ENCODE peak calls at places on chromosome 13, in nine cellular contexts. One of them, this sample, is unnamed.

GRCh38 chr13:51921790-51922740 is 60.3 kb downstream of the CCDC70 start:
- DNase-seq in gastrocnemius medialis: no peak
- DNase-seq in transverse colon: no peak
- DNase-seq in A549: no peak
- DNase-seq in K562: peak
- DNase-seq in breast epithelium: no peak
- DNase-seq in body of pancreas: no peak
- DNase-seq in NB4: no peak
- DNase-seq in stomach: no peak
- DNase-seq in this sample: peak

GRCh38 chr13:23723463-23723862 is 153.3 kb downstream of the TNFRSF19 start:
- DNase-seq in gastrocnemius medialis: no peak
- DNase-seq in transverse colon: no peak
- DNase-seq in A549: no peak
- DNase-seq in K562: no peak
- DNase-seq in breast epithelium: no peak
- DNase-seq in body of pancreas: no peak
- DNase-seq in NB4: no peak
- DNase-seq in stomach: no peak
- DNase-seq in this sample: no peak

GRCh38 chr13:43196171-43196611 is 172.8 kb downstream of the DNAJC15 start:
- DNase-seq in gastrocnemius medialis: no peak
- DNase-seq in transverse colon: no peak
- DNase-seq in A549: no peak
- DNase-seq in K562: no peak
- DNase-seq in breast epithelium: no peak
- DNase-seq in body of pancreas: no peak
- DNase-seq in NB4: no peak
- DNase-seq in stomach: no peak
- DNase-seq in this sample: no peak

GRCh38 chr13:59391696-59392095 is 772.0 kb downstream of the DIAPH3 start:
- DNase-seq in gastrocnemius medialis: peak
- DNase-seq in transverse colon: peak
- DNase-seq in A549: peak
- DNase-seq in K562: peak
- DNase-seq in breast epithelium: no peak
- DNase-seq in body of pancreas: peak
- DNase-seq in NB4: peak
- DNase-seq in stomach: peak
- DNase-seq in this sample: peak

GRCh38 chr13:51603716-51604115 is 19.5 kb downstream of the WDFY2 start:
- DNase-seq in gastrocnemius medialis: no peak
- DNase-seq in transverse colon: no peak
- DNase-seq in A549: no peak
- DNase-seq in K562: no peak
- DNase-seq in breast epithelium: no peak
- DNase-seq in body of pancreas: no peak
- DNase-seq in NB4: no peak
- DNase-seq in stomach: no peak
- DNase-seq in this sample: no peak

GRCh38 chr13:99218969-99219368 is 18.3 kb downstream of the UBAC2 start:
- DNase-seq in gastrocnemius medialis: no peak
- DNase-seq in transverse colon: peak
- DNase-seq in A549: no peak
- DNase-seq in K562: no peak
- DNase-seq in breast epithelium: no peak
- DNase-seq in body of pancreas: no peak
- DNase-seq in NB4: no peak
- DNase-seq in stomach: no peak
- DNase-seq in this sample: no peak

GRCh38 chr13:73060251-73061160 is 1.7 kb downstream of the KLF5 start:
- DNase-seq in gastrocnemius medialis: peak
- DNase-seq in transverse colon: no peak
- DNase-seq in A549: no peak
- DNase-seq in K562: no peak
- DNase-seq in breast epithelium: peak
- DNase-seq in body of pancreas: peak
- DNase-seq in NB4: peak
- DNase-seq in stomach: no peak
- DNase-seq in this sample: peak

GRCh38 chr13:37179646-37180045 is 74.2 kb upstream of the CSNK1A1L start:
- DNase-seq in gastrocnemius medialis: no peak
- DNase-seq in transverse colon: no peak
- DNase-seq in A549: no peak
- DNase-seq in K562: no peak
- DNase-seq in breast epithelium: no peak
- DNase-seq in body of pancreas: no peak
- DNase-seq in NB4: no peak
- DNase-seq in stomach: no peak
- DNase-seq in this sample: no peak

GRCh38 chr13:35994131-35994966 is 136.8 kb downstream of the DCLK1 start:
- DNase-seq in gastrocnemius medialis: peak
- DNase-seq in transverse colon: no peak
- DNase-seq in A549: no peak
- DNase-seq in K562: no peak
- DNase-seq in breast epithelium: no peak
- DNase-seq in body of pancreas: peak
- DNase-seq in NB4: no peak
- DNase-seq in stomach: no peak
- DNase-seq in this sample: no peak

GRCh38 chr13:100610399-100611347 is 22.1 kb upstream of the GGACT start:
- DNase-seq in gastrocnemius medialis: no peak
- DNase-seq in transverse colon: no peak
- DNase-seq in A549: no peak
- DNase-seq in K562: no peak
- DNase-seq in breast epithelium: no peak
- DNase-seq in body of pancreas: no peak
- DNase-seq in NB4: peak
- DNase-seq in stomach: no peak
- DNase-seq in this sample: no peak

GRCh38 chr13:102769679-102770078 is 3.9 kb downstream of the TEX30 start:
- DNase-seq in gastrocnemius medialis: no peak
- DNase-seq in transverse colon: no peak
- DNase-seq in A549: no peak
- DNase-seq in K562: no peak
- DNase-seq in breast epithelium: no peak
- DNase-seq in body of pancreas: no peak
- DNase-seq in NB4: peak
- DNase-seq in stomach: no peak
- DNase-seq in this sample: no peak

GRCh38 chr13:101204270-101205011 is 211.9 kb downstream of the NALCN start:
- DNase-seq in gastrocnemius medialis: no peak
- DNase-seq in transverse colon: no peak
- DNase-seq in A549: no peak
- DNase-seq in K562: no peak
- DNase-seq in breast epithelium: no peak
- DNase-seq in body of pancreas: no peak
- DNase-seq in NB4: no peak
- DNase-seq in stomach: no peak
- DNase-seq in this sample: no peak

GRCh38 chr13:112255550-112256120 is 120.5 kb upstream of the SPACA7 start:
- DNase-seq in gastrocnemius medialis: no peak
- DNase-seq in transverse colon: no peak
- DNase-seq in A549: no peak
- DNase-seq in K562: no peak
- DNase-seq in breast epithelium: no peak
- DNase-seq in body of pancreas: no peak
- DNase-seq in NB4: no peak
- DNase-seq in stomach: no peak
- DNase-seq in this sample: no peak

GRCh38 chr13:90752070-90752469 is 595.4 kb upstream of the MIR17HG start:
- DNase-seq in gastrocnemius medialis: no peak
- DNase-seq in transverse colon: no peak
- DNase-seq in A549: no peak
- DNase-seq in K562: no peak
- DNase-seq in breast epithelium: no peak
- DNase-seq in body of pancreas: no peak
- DNase-seq in NB4: no peak
- DNase-seq in stomach: no peak
- DNase-seq in this sample: no peak

GRCh38 chr13:42000836-42001235 is 39.9 kb upstream of the VWA8 start:
- DNase-seq in gastrocnemius medialis: no peak
- DNase-seq in transverse colon: no peak
- DNase-seq in A549: no peak
- DNase-seq in K562: no peak
- DNase-seq in breast epithelium: no peak
- DNase-seq in body of pancreas: no peak
- DNase-seq in NB4: no peak
- DNase-seq in stomach: no peak
- DNase-seq in this sample: no peak

GRCh38 chr13:96686286-96686685 is 308.0 kb downstream of the OXGR1 start:
- DNase-seq in gastrocnemius medialis: no peak
- DNase-seq in transverse colon: no peak
- DNase-seq in A549: no peak
- DNase-seq in K562: no peak
- DNase-seq in breast epithelium: no peak
- DNase-seq in body of pancreas: no peak
- DNase-seq in NB4: no peak
- DNase-seq in stomach: no peak
- DNase-seq in this sample: no peak

GRCh38 chr13:96844195-96844594 is 150.1 kb downstream of the OXGR1 start:
- DNase-seq in gastrocnemius medialis: no peak
- DNase-seq in transverse colon: no peak
- DNase-seq in A549: no peak
- DNase-seq in K562: no peak
- DNase-seq in breast epithelium: no peak
- DNase-seq in body of pancreas: no peak
- DNase-seq in NB4: no peak
- DNase-seq in stomach: no peak
- DNase-seq in this sample: no peak

GRCh38 chr13:44763604-44764311 is 187.6 kb upstream of the TSC22D1 start:
- DNase-seq in gastrocnemius medialis: no peak
- DNase-seq in transverse colon: peak
- DNase-seq in A549: no peak
- DNase-seq in K562: no peak
- DNase-seq in breast epithelium: peak
- DNase-seq in body of pancreas: peak
- DNase-seq in NB4: no peak
- DNase-seq in stomach: peak
- DNase-seq in this sample: no peak

GRCh38 chr13:30745917-30746686 is 10.8 kb downstream of the ALOX5AP start:
- DNase-seq in gastrocnemius medialis: no peak
- DNase-seq in transverse colon: peak
- DNase-seq in A549: no peak
- DNase-seq in K562: no peak
- DNase-seq in breast epithelium: no peak
- DNase-seq in body of pancreas: no peak
- DNase-seq in NB4: peak
- DNase-seq in stomach: no peak
- DNase-seq in this sample: no peak

GRCh38 chr13:86052141-86052540 is 252.9 kb upstream of the SLITRK6 start:
- DNase-seq in gastrocnemius medialis: no peak
- DNase-seq in transverse colon: no peak
- DNase-seq in A549: no peak
- DNase-seq in K562: no peak
- DNase-seq in breast epithelium: no peak
- DNase-seq in body of pancreas: no peak
- DNase-seq in NB4: no peak
- DNase-seq in stomach: no peak
- DNase-seq in this sample: no peak

GRCh38 chr13:110560606-110561334 is 752 bp downstream of the RAB20 start:
- DNase-seq in gastrocnemius medialis: no peak
- DNase-seq in transverse colon: peak
- DNase-seq in A549: no peak
- DNase-seq in K562: no peak
- DNase-seq in breast epithelium: no peak
- DNase-seq in body of pancreas: peak
- DNase-seq in NB4: peak
- DNase-seq in stomach: peak
- DNase-seq in this sample: peak
- TF ChIP-seq POLR2A in gastrocnemius medialis: no peak
- TF ChIP-seq POLR2A in transverse colon: peak
- TF ChIP-seq POLR2A in A549: no peak
- TF ChIP-seq POLR2A in K562: no peak
- TF ChIP-seq POLR2A in breast epithelium: no peak
- TF ChIP-seq POLR2A in body of pancreas: peak
- TF ChIP-seq POLR2A in NB4: no peak
- TF ChIP-seq POLR2A in stomach: no peak
- TF ChIP-seq POLR2A in this sample: no peak

DNA sequence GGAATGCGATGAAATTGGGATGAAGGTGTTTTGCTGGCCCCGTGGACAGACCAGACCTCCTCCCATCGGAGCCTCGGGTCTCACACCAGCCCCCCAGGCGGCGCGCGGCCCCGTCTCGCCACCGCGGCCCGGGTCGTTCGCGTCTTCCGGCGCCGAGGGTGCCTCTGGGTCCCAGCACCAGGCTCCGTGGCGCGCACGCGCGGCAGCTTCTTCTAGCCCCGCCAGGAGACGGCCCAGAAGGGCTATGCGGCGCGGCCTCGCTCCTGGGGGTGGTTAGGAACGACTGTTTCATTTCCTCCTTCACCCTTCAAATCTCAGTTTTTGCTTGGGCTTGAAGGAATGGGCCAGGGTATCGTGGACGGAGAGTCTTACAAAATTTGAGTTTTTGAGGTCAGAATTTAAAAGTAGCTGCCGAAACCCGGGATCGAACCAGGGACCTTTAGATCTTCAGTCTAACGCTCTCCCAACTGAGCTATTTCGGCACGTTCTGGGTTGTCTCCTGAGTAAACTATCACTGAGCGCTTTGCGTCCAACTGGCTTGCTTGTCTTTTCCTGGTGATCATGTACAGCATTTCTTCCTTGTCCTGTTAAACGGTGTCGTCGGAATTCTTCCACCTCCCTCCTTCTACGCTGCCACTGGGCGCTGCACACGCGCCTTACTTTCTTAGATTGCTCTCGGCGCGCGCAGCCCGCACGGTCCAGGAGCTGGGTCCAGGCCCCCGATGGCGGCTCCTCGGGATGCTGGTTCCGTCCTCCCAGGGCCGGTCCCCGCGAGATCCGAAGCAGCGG is 46.5 kb downstream of the TGDS start:
- DNase-seq in gastrocnemius medialis: peak
- DNase-seq in transverse colon: peak
- DNase-seq in A549: peak
- DNase-seq in K562: peak
- DNase-seq in breast epithelium: peak
- DNase-seq in body of pancreas: peak
- DNase-seq in NB4: peak
- DNase-seq in stomach: peak
- DNase-seq in this sample: peak
- TF ChIP-seq POLR2A in gastrocnemius medialis: peak
- TF ChIP-seq POLR2A in transverse colon: peak
- TF ChIP-seq POLR2A in A549: peak
- TF ChIP-seq POLR2A in K562: peak
- TF ChIP-seq POLR2A in breast epithelium: no peak
- TF ChIP-seq POLR2A in body of pancreas: peak
- TF ChIP-seq POLR2A in NB4: peak
- TF ChIP-seq POLR2A in stomach: no peak
- TF ChIP-seq POLR2A in this sample: peak

GRCh38 chr13:75384881-75385707 is 96.9 kb downstream of the TBC1D4 start:
- DNase-seq in gastrocnemius medialis: no peak
- DNase-seq in transverse colon: no peak
- DNase-seq in A549: no peak
- DNase-seq in K562: no peak
- DNase-seq in breast epithelium: no peak
- DNase-seq in body of pancreas: no peak
- DNase-seq in NB4: peak
- DNase-seq in stomach: no peak
- DNase-seq in this sample: no peak
- TF ChIP-seq POLR2A in gastrocnemius medialis: no peak
- TF ChIP-seq POLR2A in transverse colon: no peak
- TF ChIP-seq POLR2A in A549: no peak
- TF ChIP-seq POLR2A in K562: no peak
- TF ChIP-seq POLR2A in breast epithelium: no peak
- TF ChIP-seq POLR2A in body of pancreas: no peak
- TF ChIP-seq POLR2A in NB4: no peak
- TF ChIP-seq POLR2A in stomach: no peak
- TF ChIP-seq POLR2A in this sample: no peak

GRCh38 chr13:113297370-113297871 is 382 bp downstream of the LAMP1 start:
- DNase-seq in gastrocnemius medialis: no peak
- DNase-seq in transverse colon: peak
- DNase-seq in A549: no peak
- DNase-seq in K562: peak
- DNase-seq in breast epithelium: peak
- DNase-seq in body of pancreas: peak
- DNase-seq in NB4: peak
- DNase-seq in stomach: no peak
- DNase-seq in this sample: peak
- TF ChIP-seq POLR2A in gastrocnemius medialis: no peak
- TF ChIP-seq POLR2A in transverse colon: no peak
- TF ChIP-seq POLR2A in A549: no peak
- TF ChIP-seq POLR2A in K562: no peak
- TF ChIP-seq POLR2A in breast epithelium: no peak
- TF ChIP-seq POLR2A in body of pancreas: no peak
- TF ChIP-seq POLR2A in NB4: no peak
- TF ChIP-seq POLR2A in stomach: no peak
- TF ChIP-seq POLR2A in this sample: peak

This sample was measured in erythroblast.